ENCODE peak calls at places on chromosome 6, in four cellular contexts. X, G, L and U are unnamed samples.
A peak's percentile ranks its signal among the peaks of the same experiment; 100 is the strongest.

GRCh38 chr6:106534564-106534982 is 94.7 kb downstream of the RTN4IP1 start:
- DNase-seq in X (no peak), G (peak; percentile 29), L (no peak), U (no peak)

GRCh38 chr6:12580296-12580695 is 136.3 kb upstream of the PHACTR1 start:
- DNase-seq in X (no peak), G (peak; percentile 77), L (no peak), U (no peak)

GRCh38 chr6:76792394-76792793 is 670.9 kb downstream of the HTR1B start:
- DNase-seq in X (no peak), G (no peak), L (peak; percentile 56), U (no peak)

GRCh38 chr6:149855741-149856140 is 8.4 kb downstream of the LRP11 start:
- DNase-seq in X (no peak), G (no peak), L (no peak), U (no peak)

GRCh38 chr6:11317885-11318771 is 85.7 kb upstream of the NEDD9 start:
- DNase-seq in X (peak; percentile 44), G (peak; percentile 99), L (peak; percentile 99), U (no peak)

GRCh38 chr6:121838842-121839241 is 403.4 kb downstream of the GJA1 start:
- DNase-seq in X (peak; percentile 48), G (peak; percentile 93), L (peak; percentile 96), U (no peak)

GRCh38 chr6:87697581-87698552 is 4.2 kb downstream of the AKIRIN2 start:
- DNase-seq in X (no peak), G (peak; percentile 95), L (peak; percentile 27), U (no peak)

GRCh38 chr6:44980841-44981240 is 347.3 kb upstream of the RUNX2 start:
- DNase-seq in X (no peak), G (no peak), L (no peak), U (no peak)

GRCh38 chr6:112936476-112936875 is 589.3 kb downstream of the RFPL4B start:
- DNase-seq in X (no peak), G (peak; percentile 53), L (no peak), U (no peak)

GRCh38 chr6:170210026-170210390 is 80.9 kb downstream of the DLL1 start:
- DNase-seq in X (no peak), G (no peak), L (no peak), U (no peak)

GRCh38 chr6:149166747-149167146 is 150.8 kb upstream of the TAB2 start:
- DNase-seq in X (no peak), G (peak; percentile 37), L (no peak), U (no peak)

GRCh38 chr6:78259935-78260334 is 607.1 kb downstream of the MEI4 start:
- DNase-seq in X (no peak), G (no peak), L (no peak), U (no peak)

GRCh38 chr6:107646176-107646575 is 156.3 kb downstream of the SOBP start:
- DNase-seq in X (peak; percentile 71), G (no peak), L (no peak), U (peak; percentile 67)

GRCh38 chr6:108074057-108074358 is 533 bp downstream of the OSTM1 start:
- DNase-seq in X (no peak), G (no peak), L (no peak), U (no peak)

GRCh38 chr6:73409395-73409794 is 14.8 kb downstream of the DDX43 start:
- DNase-seq in X (no peak), G (no peak), L (peak; percentile 2), U (no peak)

GRCh38 chr6:148969679-148970078 is 222.8 kb downstream of the UST start:
- DNase-seq in X (no peak), G (peak; percentile 76), L (no peak), U (peak; percentile 14)

GRCh38 chr6:75285156-75285639 is 606 bp upstream of the TMEM30A start:
- DNase-seq in X (no peak), G (no peak), L (peak; percentile 43), U (no peak)

GRCh38 chr6:10033223-10033829 is 381.5 kb downstream of the TFAP2A start:
- DNase-seq in X (no peak), G (peak; percentile 46), L (no peak), U (no peak)

GRCh38 chr6:21740719-21741118 is 147.2 kb downstream of the SOX4 start:
- DNase-seq in X (no peak), G (peak; percentile 92), L (no peak), U (no peak)

GRCh38 chr6:43695078-43695966 is 7.7 kb upstream of the MRPS18A start:
- DNase-seq in X (peak; percentile 43), G (no peak), L (no peak), U (no peak)

GRCh38 chr6:108123946-108124345 is 41.9 kb upstream of the NR2E1 start:
- DNase-seq in X (no peak), G (no peak), L (no peak), U (no peak)

GRCh38 chr6:167590193-167590592 is 236.5 kb upstream of the AFDN start:
- DNase-seq in X (no peak), G (no peak), L (no peak), U (no peak)

GRCh38 chr6:89680150-89680549 is 41.6 kb upstream of the LYRM2 start:
- DNase-seq in X (no peak), G (no peak), L (no peak), U (no peak)

GRCh38 chr6:52061481-52061880 is 25.9 kb downstream of the PKHD1 start:
- DNase-seq in X (no peak), G (no peak), L (no peak), U (no peak)

GRCh38 chr6:119285908-119286625 is 63.5 kb downstream of the MAN1A1 start:
- DNase-seq in X (no peak), G (peak; percentile 45), L (no peak), U (no peak)

GRCh38 chr6:90385914-90386313 is 89.3 kb upstream of the BACH2 start:
- DNase-seq in X (no peak), G (no peak), L (no peak), U (no peak)

GRCh38 chr6:18579165-18579564 is 192.0 kb downstream of the RNF144B start:
- DNase-seq in X (no peak), G (no peak), L (no peak), U (no peak)

GRCh38 chr6:29790626-29791025 is 37.0 kb upstream of the HLA-G start:
- DNase-seq in X (no peak), G (no peak), L (peak; percentile 93), U (no peak)

GRCh38 chr6:53335224-53335994 is 13.3 kb downstream of the ELOVL5 start:
- DNase-seq in X (peak; percentile 13), G (no peak), L (peak; percentile 14), U (no peak)

DNA sequence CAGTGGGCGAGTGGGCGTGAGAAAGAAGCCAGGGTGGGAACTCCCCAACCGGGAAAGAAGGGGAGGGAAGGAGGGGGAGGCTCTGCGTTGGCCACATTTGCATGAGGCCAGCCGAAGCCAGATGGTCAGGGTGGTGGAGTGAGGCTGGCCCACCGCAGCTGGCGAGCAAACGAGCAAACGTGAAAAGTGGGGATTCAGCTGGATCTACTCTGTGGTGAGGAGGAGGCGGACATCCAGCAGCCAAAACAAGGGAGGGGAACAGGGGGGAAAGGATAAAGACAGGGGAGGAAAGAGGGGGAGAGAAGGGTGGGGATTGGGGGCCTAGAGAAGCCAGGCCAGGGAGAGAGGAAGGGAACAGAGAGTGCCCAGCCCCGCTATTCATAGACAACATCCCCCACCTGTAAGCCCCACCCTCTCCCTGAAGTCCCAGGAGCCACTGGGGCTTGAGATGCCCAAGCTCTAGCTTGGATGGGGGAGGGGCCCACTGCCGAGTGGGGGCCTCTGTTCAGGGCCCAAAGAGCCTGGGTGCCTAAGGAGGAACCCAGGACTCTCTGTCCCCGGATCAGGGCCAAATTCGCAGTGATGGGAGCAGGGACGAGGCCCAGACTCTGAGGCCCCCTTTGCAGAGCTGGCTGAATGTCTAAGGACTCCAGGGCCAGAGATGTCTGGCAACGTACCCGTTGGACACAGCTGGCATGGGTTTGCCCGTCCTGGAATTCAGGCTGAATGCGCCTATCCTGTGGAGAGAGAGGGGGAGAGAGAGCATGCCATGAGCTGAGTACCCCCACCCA is 45.1 kb downstream of the CPNE5 start:
- DNase-seq in X (no peak), G (peak; percentile 12), L (no peak), U (no peak)
- H3K4me1 ChIP-seq in X (no peaks in the 10 kb centered on the region), G (no peaks in the 10 kb centered on the region), L (no peaks in the 10 kb centered on the region), U (no peaks in the 10 kb centered on the region)

DNA sequence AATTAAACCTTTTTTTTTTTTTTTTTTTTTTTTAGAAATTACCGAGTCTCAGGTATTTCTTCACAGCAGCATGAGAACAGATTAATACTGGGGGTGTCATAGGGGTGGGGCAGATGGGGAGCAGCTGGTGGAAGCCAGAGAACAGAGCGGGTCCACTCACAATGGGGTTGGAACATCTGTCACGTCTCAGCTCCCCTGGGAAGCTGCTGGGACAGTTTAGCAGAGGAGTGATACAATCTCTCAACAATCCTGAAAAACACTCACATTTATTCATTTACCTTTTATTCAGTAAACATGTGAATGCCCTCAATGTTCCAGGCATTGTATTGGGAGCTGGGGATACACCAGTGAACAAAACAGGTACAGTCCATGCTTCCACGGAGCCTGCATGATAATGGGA is 162.2 kb downstream of the SMOC2 start:
- DNase-seq in X (no peak), G (no peak), L (no peak), U (no peak)
- H3K4me1 ChIP-seq in X (no peaks in the 10 kb centered on the region), G (no peaks in the 10 kb centered on the region), L (no peaks in the 10 kb centered on the region), U (no peaks in the 10 kb centered on the region)

GRCh38 chr6:25337004-25337403 is 57.8 kb downstream of the CARMIL1 start:
- DNase-seq in X (no peak), G (no peak), L (no peak), U (no peak)
- H3K4me1 ChIP-seq in X (peaks cover 8% of the 10 kb centered on the region), G (no peaks in the 10 kb centered on the region), L (no peaks in the 10 kb centered on the region), U (no peaks in the 10 kb centered on the region)

GRCh38 chr6:35496851-35497570 is at the start of gene TEAD3:
- DNase-seq in X (peak; percentile 65), G (peak; percentile 55), L (peak; percentile 76), U (peak; percentile 23)
- H3K4me1 ChIP-seq in X (peaks cover 37% of the 10 kb centered on the region), G (peaks cover 27% of the 10 kb centered on the region), L (peaks cover 36% of the 10 kb centered on the region), U (peaks cover 59% of the 10 kb centered on the region)